ENCODE peak calls at places on chromosomes 13 and 19, in seven cellular contexts. C, P, G, X, E, K and A are unnamed samples.

GRCh38 chr13:98653471-98653985 is 76.6 kb upstream of the STK24 start:
- DNase-seq in G (peak), P (peak), K (peak), X (peak), C (peak), E (peak), A (peak)

GRCh38 chr19:7224205-7224833 is 69.9 kb downstream of the INSR start:
- DNase-seq in X (no peak), P (no peak), K (no peak), C (no peak), G (no peak), E (no peak), A (peak)

GRCh38 chr19:22945560-22945959 is 57.4 kb downstream of the ZNF728 start:
- DNase-seq in E (peak), K (no peak), X (peak), P (no peak), G (no peak), C (no peak), A (peak)

GRCh38 chr19:7928741-7929701 is 3.1 kb upstream of the CTXN1 start:
- DNase-seq in X (no peak), G (peak), C (no peak), K (peak), P (peak), E (peak), A (peak)

GRCh38 chr19:39507715-39508364 is 7.1 kb upstream of the SELENOV start:
- DNase-seq in G (no peak), X (no peak), C (no peak), E (no peak), K (no peak), P (no peak), A (no peak)

GRCh38 chr13:99311137-99311536 is 3.9 kb upstream of the GPR183 start:
- DNase-seq in P (peak), K (no peak), X (no peak), G (no peak), C (no peak), E (no peak), A (no peak)

GRCh38 chr19:39199025-39199424 is 2.3 kb downstream of the NCCRP1 start:
- DNase-seq in P (no peak), C (no peak), X (no peak), E (no peak), G (no peak), K (no peak), A (no peak)

GRCh38 chr19:18789883-18790565 is 1.1 kb downstream of the COMP start:
- DNase-seq in K (no peak), G (peak), P (peak), E (no peak), C (peak), X (peak), A (no peak)

GRCh38 chr19:45177817-45178261 is at the start of gene TRAPPC6A:
- DNase-seq in G (no peak), E (no peak), X (peak), P (peak), K (no peak), C (no peak), A (no peak)

GRCh38 chr13:30141773-30142501 is 165.4 kb downstream of the KATNAL1 start:
- DNase-seq in P (no peak), C (no peak), X (no peak), E (no peak), G (no peak), K (no peak), A (no peak)

GRCh38 chr19:15673176-15673654 is 328 bp downstream of the CYP4F12 start:
- DNase-seq in G (no peak), P (no peak), X (no peak), K (no peak), C (no peak), E (no peak), A (no peak)

GRCh38 chr13:30645629-30646028 is 27.9 kb downstream of the USPL1 start:
- DNase-seq in C (no peak), G (no peak), K (no peak), E (no peak), X (no peak), P (no peak), A (no peak)

GRCh38 chr19:33804021-33804799 is 7.5 kb downstream of the KCTD15 start:
- DNase-seq in C (no peak), X (no peak), K (no peak), E (no peak), P (no peak), G (no peak), A (peak)

GRCh38 chr13:98706446-98707110 is 45.9 kb downstream of the SLC15A1 start:
- DNase-seq in E (no peak), G (no peak), K (no peak), C (peak), X (no peak), P (no peak), A (no peak)

GRCh38 chr19:53883231-53883661 is 1.2 kb downstream of the PRKCG start:
- DNase-seq in G (peak), X (no peak), C (no peak), K (peak), E (no peak), P (no peak), A (no peak)

DNA sequence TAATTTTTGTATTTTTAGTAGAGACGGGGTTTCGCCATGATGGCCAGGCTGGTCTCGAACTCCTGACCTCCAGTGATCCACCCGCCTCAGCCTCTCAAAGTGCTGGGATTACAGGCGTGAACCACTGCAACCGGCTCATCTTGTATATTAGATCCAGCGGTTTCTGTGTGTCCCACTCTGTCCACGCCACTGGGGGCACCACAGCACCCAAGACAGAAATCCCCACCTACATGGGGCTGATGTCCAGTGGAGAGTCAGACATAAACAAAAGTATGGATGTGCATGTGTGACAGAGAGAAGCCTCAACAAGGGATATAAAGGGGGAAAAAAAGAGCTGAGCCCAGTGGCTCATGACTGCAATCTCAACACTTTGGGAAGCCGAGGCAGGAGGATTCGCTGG is 65.8 kb upstream of the ADGRE5 start:
- DNase-seq in G (no peak), X (no peak), E (no peak), K (no peak), P (no peak), C (no peak), A (no peak)
- TF ChIP-seq CTCF in G (peak), X (no peak), E (no peak), K (no peak), P (no peak), C (no peak), A (peak)

GRCh38 chr19:50003810-50004419 is 21.3 kb downstream of the VRK3 start:
- DNase-seq in G (no peak), C (no peak), X (no peak), K (peak), E (no peak), P (no peak), A (peak)
- H3K4me3 ChIP-seq in G (no peak), C (no peak), X (no peak), K (no peak), E (no peak), P (no peak), A (no peak)

DNA sequence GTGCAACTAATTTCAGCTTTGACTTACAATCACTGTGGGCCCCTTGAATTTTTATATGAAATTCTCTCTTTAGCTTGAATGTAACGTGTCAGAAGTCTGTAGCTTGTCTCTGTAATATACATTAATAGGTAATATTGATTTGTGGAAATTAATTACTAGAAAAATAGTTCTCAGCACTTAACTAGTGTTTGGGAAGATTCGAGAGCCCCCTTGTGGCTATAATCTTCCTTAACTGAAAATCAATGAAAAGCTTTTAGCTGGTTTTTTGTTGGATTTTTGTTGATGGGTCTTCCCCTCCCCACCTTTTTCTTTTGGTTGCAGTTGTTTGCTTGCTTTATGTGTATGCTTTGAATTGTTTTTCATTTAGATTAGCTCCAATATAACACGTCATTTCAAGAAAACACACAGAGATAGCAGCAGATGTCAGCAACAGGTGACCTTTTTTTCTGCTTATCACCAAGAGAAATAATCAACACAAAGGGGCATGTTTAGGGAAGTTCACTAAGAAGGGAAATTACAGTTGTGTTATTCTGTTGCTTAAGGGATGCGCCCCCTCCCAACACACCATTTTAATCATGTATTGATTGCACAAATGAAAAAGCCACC is 176.8 kb downstream of the OXGR1 start:
- DNase-seq in G (no peak), K (no peak), C (no peak), P (no peak), X (no peak), E (peak), A (no peak)
- TF ChIP-seq CTCF in G (peak), K (peak), C (peak), P (no peak), X (no peak), E (peak), A (peak)

GRCh38 chr19:10338940-10339339 is 484 bp downstream of the ICAM3 start:
- DNase-seq in X (no peak), C (no peak), G (no peak), K (no peak), E (no peak), P (no peak), A (no peak)
- H3K4me3 ChIP-seq in X (peak), C (no peak), G (no peak), K (no peak), E (peak), P (peak), A (no peak)

GRCh38 chr19:41726493-41726892 is 18.1 kb downstream of the CEACAM5 start:
- DNase-seq in G (peak), P (no peak), X (no peak), K (no peak), C (no peak), E (no peak), A (no peak)
- TF ChIP-seq CTCF in G (peak), P (no peak), X (no peak), K (no peak), C (peak), E (peak), A (no peak)

DNA sequence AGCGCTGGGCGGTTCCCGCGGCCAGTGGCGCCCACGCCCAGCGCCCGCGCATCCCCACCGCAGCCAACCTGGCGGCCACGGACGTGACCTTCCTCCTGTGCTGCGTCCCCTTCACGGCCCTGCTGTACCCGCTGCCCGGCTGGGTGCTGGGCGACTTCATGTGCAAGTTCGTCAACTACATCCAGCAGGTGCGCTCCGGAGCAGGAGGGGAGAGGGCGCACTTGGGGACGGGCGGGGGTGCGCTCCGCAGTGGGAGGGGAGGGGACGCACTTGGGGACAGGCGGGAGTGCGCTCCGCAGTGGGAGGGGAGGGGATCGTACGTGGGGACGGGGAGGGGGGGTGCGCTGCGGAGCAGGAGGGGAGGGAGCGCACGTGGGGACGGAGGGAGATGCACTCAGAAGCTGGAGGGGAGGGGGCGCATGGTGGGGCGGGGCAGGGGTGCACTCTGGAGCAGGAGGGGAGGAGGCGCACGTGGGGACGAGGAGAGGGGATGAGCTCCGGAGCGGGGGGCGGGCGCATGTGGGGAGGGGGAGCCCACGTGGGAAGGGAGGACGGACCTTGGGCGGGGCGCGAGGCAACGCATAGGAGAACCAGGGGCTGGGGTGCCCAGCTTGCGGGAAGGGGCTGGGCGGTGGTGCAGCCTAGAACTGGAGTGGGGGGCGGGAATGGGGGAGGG is 1.5 kb downstream of the KISS1R start:
- DNase-seq in X (no peak), P (peak), E (no peak), G (peak), K (no peak), C (no peak), A (no peak)
- H3K4me3 ChIP-seq in X (no peak), P (no peak), E (no peak), G (no peak), K (no peak), C (peak), A (no peak)

DNA sequence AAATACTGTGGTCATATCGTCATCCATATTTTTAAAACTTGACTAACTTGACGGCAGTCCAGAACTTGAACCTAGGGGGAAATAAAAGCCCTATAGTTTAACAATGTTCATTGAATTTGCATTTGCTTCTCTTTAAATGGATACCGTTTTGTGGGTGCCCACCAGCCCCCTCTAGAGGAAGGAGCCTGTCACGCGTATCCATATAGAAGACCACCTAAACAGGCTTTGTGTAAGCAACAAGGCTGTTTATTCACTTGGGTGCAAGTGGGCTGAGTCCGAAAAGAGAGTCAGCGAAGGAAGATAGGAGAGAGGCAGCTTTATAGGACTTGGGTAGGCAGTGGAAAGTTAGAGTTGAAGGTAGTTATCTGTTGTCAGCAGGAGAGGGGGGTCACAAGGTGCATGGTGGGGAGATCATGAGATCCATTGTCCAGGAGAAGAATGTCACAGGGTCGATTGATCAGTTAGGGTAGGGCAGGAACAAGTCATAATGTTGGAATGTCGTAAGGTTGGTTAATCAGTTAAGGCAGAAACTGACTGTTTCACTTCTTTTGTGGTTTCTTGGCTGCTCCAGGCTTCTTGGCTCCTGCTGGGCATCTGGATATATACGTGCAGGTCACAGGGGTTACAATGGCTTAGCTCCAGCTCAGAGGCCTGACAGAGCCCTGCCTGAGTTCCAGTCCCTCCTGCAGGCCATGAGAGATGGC is 42.5 kb upstream of the ANKRD10 start:
- DNase-seq in X (no peak), K (no peak), P (no peak), G (peak), E (no peak), C (no peak), A (no peak)
- TF ChIP-seq CTCF in X (no peak), K (no peak), P (no peak), G (peak), E (peak), C (no peak), A (peak)